ENCODE peak calls at places on chromosome 1, in four cellular contexts. C is mesenchymal stem cell, D is H1, H is trophoblast cell. Q is an unnamed sample. For H3K36me3, the result is how much of the 10 kb centered on the place peaks cover.

GRCh38 chr1:180643693-180644092 is 11.9 kb downstream of the XPR1 start:
- DNase-seq in H (no peak), C (peak), D (no peak), Q (no peak)

GRCh38 chr1:201819346-201819745 is 9.6 kb upstream of the IPO9 start:
- DNase-seq in H (no peak), D (no peak), C (no peak), Q (no peak)

GRCh38 chr1:101102757-101103156 is 77.2 kb upstream of the DPH5 start:
- DNase-seq in D (no peak), C (no peak), H (no peak), Q (no peak)

GRCh38 chr1:110130113-110130591 is 17.9 kb downstream of the UBL4B start:
- DNase-seq in D (no peak), C (no peak), H (no peak), Q (no peak)

GRCh38 chr1:41890841-41891311 is 27.8 kb downstream of the HIVEP3 start:
- DNase-seq in C (peak), D (no peak), H (peak), Q (no peak)

GRCh38 chr1:179599623-179600249 is 8.1 kb downstream of the TDRD5 start:
- DNase-seq in C (peak), H (peak), D (no peak), Q (no peak)

GRCh38 chr1:151147132-151147503 is 687 bp upstream of the SEMA6C start:
- DNase-seq in C (no peak), H (no peak), D (no peak), Q (no peak)

GRCh38 chr1:147434926-147435325 is 106.4 kb upstream of the BCL9 start:
- DNase-seq in D (no peak), C (no peak), H (no peak), Q (no peak)

GRCh38 chr1:94668528-94668927 is 127.0 kb upstream of the F3 start:
- DNase-seq in D (no peak), C (no peak), H (no peak), Q (no peak)

GRCh38 chr1:160789702-160790611 is 6.0 kb upstream of the LY9 start:
- DNase-seq in H (no peak), D (no peak), C (no peak), Q (no peak)

GRCh38 chr1:22694172-22694571 is 16.5 kb upstream of the EPHB2 start:
- DNase-seq in C (no peak), D (no peak), H (no peak), Q (no peak)

GRCh38 chr1:16905112-16905855 is 9.5 kb downstream of the RNU1-2 start:
- DNase-seq in H (peak), C (peak), D (no peak), Q (peak)

GRCh38 chr1:115251340-115251748 is 86.7 kb downstream of the NGF start:
- DNase-seq in D (no peak), H (no peak), C (peak), Q (no peak)

GRCh38 chr1:16459503-16459902 is 19.0 kb downstream of the NECAP2 start:
- DNase-seq in D (no peak), C (no peak), H (no peak), Q (no peak)

GRCh38 chr1:197464039-197464438 is 196.0 kb downstream of the CRB1 start:
- DNase-seq in C (peak), H (peak), D (no peak), Q (no peak)

GRCh38 chr1:56073206-56073605 is 506.2 kb downstream of the PLPP3 start:
- DNase-seq in C (no peak), H (peak), D (no peak), Q (no peak)

GRCh38 chr1:47838562-47839459 is 158.4 kb downstream of the TRABD2B start:
- DNase-seq in H (no peak), D (no peak), C (no peak), Q (no peak)

GRCh38 chr1:192654607-192655389 is 18.9 kb downstream of the RGS13 start:
- DNase-seq in C (peak), D (no peak), H (no peak), Q (no peak)

GRCh38 chr1:92333668-92334067 is 34.8 kb downstream of the RPAP2 start:
- DNase-seq in H (no peak), C (no peak), D (no peak), Q (no peak)

GRCh38 chr1:21863981-21864380 is 51.9 kb downstream of the LDLRAD2 start:
- DNase-seq in H (no peak), D (no peak), C (no peak), Q (no peak)

GRCh38 chr1:107549152-107549810 is 408.4 kb downstream of the NTNG1 start:
- DNase-seq in D (no peak), C (no peak), H (no peak), Q (no peak)

GRCh38 chr1:227661495-227661894 is 73.6 kb downstream of the JMJD4 start:
- DNase-seq in H (no peak), C (no peak), D (no peak), Q (no peak)

GRCh38 chr1:16351449-16351993 is 759 bp downstream of the FBXO42 start:
- DNase-seq in H (no peak), C (peak), D (no peak), Q (no peak)

GRCh38 chr1:85628791-85629531 is 48.4 kb downstream of the CCN1 start:
- DNase-seq in D (no peak), C (peak), H (no peak), Q (no peak)

GRCh38 chr1:231512147-231512698 is 16.2 kb upstream of the TSNAX start:
- DNase-seq in D (no peak), H (no peak), C (peak), Q (no peak)

GRCh38 chr1:68301538-68301937 is 69.2 kb upstream of the WLS start:
- DNase-seq in D (no peak), C (no peak), H (no peak), Q (no peak)

GRCh38 chr1:23980725-23981063 is 567 bp upstream of the SRSF10 start:
- DNase-seq in H (peak), D (no peak), C (peak), Q (no peak)

GRCh38 chr1:23978825-23979224 is 1.3 kb downstream of the SRSF10 start:
- DNase-seq in D (no peak), H (no peak), C (no peak), Q (no peak)

GRCh38 chr1:23977854-23978191 is 2.3 kb downstream of the SRSF10 start:
- DNase-seq in C (no peak), H (no peak), D (no peak), Q (no peak)

GRCh38 chr1:23979387-23980005 is 631 bp downstream of the SRSF10 start:
- DNase-seq in C (no peak), D (no peak), H (no peak), Q (no peak)

GRCh38 chr1:23980006-23980724 is at the start of gene SRSF10:
- DNase-seq in C (peak), D (peak), H (peak), Q (peak)
- H2BK12ac ChIP-seq in C (peak), D (peak), H (peak), Q (peak)

GRCh38 chr1:226073184-226073950 is 10.9 kb downstream of the H3-3A start:
- DNase-seq in H (no peak), D (no peak), C (no peak), Q (no peak)

GRCh38 chr1:226076378-226076777 is 13.9 kb downstream of the H3-3A start:
- DNase-seq in H (no peak), C (no peak), D (no peak), Q (no peak)

GRCh38 chr1:226069818-226070489 is 7.4 kb downstream of the H3-3A start:
- DNase-seq in H (no peak), D (no peak), C (no peak), Q (no peak)

GRCh38 chr1:226072347-226072746 is 9.8 kb downstream of the H3-3A start:
- DNase-seq in C (no peak), D (no peak), H (no peak), Q (no peak)

DNA sequence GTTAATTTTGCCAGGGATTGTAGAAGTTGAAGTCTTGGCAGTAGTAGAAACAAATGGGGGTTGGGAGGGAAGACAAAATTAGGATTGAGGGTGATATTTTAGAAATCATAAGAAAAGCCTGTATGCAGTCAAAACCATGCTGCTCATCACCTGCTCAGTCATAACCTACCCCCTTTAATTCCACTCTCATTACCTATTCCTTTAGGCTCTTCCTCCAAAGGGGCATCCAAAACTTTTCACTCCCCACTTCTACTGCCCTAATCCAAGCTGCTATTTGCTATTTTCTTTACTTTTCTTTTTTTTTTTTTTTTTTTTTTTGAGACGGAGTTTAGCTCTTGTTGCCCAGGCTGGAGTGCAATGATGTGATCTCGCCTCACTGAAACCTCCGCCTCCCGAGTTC is 11.5 kb downstream of the H3-3A start:
- DNase-seq in D (no peak), C (no peak), H (no peak), Q (no peak)
- H3K36me3 ChIP-seq in D (under half), C (under half), H (under half), Q (half or more)

DNA sequence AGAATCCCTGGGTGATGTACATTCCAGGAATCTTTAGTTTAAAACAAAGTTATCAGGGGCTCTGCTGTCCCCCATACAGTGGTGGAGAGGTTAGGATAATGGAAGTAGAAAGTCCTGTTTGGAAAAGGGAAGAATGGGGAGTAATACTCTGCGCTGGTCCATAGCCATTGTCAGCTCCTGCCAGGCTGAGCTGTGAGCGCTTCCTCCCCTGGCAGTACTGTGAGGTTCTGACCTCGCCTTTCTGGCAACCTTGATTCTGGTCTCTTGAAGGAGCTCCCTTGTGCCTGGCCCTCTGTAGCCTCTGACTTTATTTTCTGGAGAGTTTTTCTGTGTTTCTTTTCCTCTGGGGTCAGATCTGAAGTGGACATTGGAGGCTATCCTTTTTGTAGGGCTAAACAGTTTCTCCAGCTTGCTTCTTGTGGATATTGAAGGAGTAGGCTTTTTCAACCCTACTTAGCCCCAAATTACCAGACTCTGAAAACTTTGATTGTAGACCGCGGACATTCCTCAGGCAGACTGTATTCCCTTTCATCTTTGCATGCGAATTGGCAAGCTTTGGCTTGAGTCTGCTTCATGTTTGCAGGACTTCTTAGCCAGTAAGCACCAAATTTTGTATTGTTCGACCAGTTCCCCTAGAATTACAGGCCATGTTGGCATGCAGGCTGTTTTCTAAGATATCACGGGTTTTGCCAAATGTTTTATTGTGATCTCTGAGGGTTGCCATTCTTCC is 13.8 kb downstream of the UBE4B start:
- DNase-seq in H (no peak), D (no peak), C (no peak), Q (no peak)
- H2BK12ac ChIP-seq in H (no peak), D (no peak), C (peak), Q (no peak)

DNA sequence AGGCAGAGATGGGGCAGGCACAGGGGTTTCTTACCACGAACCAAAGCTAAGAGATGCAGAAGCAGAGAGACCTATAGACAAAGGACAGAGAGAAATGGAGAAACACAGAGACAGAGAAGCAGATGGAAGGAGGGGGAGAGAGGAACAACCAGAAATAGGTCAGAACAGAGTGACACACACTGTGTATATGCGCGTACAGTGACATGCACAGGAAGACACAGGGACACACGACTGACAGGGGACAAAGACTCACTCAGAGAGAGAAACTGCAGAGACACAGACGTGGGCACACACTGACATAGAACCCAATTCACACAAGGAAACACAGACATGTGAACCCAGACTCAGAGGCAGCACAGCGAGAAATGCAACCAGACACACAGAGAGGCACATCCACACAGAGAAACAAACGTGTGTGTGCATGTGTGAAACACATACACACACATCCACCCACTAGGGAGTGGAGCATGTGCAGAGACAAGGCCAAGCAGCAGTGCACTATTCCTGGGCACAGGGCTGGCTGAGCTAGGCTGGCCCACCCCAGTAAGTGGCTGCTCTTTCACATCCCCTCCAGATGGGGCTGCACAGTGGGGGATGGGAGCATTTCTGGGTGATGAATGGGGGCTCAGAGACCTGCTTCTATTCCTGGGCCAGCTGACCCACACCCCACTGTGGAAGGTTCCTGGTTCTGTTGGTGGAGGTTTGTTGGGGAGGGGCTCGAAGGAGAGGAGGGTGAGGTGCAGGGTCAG is 123.4 kb upstream of the CSF3R start:
- DNase-seq in H (no peak), C (no peak), D (no peak), Q (no peak)
- H3K36me3 ChIP-seq in H (under half), C (under half), D (under half), Q (under half)

GRCh38 chr1:164602480-164603093 is 43.6 kb downstream of the PBX1 start:
- DNase-seq in H (no peak), C (peak), D (peak), Q (no peak)
- H2BK12ac ChIP-seq in H (no peak), C (no peak), D (peak), Q (no peak)

DNA sequence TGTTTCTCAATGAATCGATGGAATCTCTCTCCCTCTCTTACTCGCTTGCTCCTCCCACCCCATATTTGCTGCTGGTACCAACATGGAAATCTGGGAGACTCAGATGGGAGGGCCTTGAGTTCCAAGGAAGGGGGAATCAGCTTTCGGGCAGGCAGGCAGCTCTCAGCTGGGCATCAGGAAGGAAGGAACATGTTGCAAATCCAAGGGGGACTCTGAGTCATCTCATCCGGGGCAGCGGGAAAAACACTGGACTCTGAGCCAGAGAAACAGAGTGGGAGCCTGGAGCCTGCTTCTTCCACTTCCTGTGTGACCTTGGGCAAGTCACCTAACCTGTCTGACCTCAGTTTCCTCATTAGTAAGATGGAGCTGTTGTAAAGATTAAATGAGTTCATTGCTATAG is 147.7 kb downstream of the PTPRU start:
- DNase-seq in D (no peak), H (no peak), C (no peak), Q (no peak)
- H3K36me3 ChIP-seq in D (under half), H (under half), C (under half), Q (under half)

GRCh38 chr1:31065310-31066217 is at the start of gene PUM1:
- DNase-seq in H (peak), D (peak), C (peak), Q (peak)
- H2BK12ac ChIP-seq in H (peak), D (peak), C (peak), Q (peak)

GRCh38 chr1:43363283-43363934 is 4.4 kb downstream of the ELOVL1 start:
- DNase-seq in C (no peak), D (no peak), H (no peak), Q (no peak)
- H3K36me3 ChIP-seq in C (under half), D (under half), H (half or more), Q (half or more)

DNA sequence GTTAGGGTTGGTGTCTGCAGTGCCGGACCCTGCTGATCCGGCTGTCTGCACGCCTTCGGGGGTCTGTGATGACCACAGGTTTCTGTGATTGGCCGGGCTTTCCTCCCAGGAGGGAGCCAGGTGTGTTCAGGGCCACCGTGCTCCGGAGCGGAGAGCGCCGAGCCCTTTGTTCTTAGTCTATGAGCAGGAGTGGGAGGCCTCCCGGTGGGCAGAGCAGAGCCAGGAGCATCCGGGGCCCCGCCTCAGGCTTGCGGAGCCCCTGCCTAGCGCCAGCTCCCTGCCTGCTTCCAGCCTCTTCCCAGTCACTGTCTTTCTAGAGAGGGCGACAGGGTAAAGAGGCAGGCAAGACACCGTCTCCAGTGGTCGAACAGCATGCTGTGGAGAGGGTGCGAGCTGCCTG is 31.8 kb downstream of the KCNAB2 start:
- DNase-seq in H (no peak), D (no peak), C (no peak), Q (no peak)
- H2BK12ac ChIP-seq in H (no peak), D (no peak), C (no peak), Q (no peak)

GRCh38 chr1:167067904-167068303 is 22.3 kb downstream of the GPA33 start:
- DNase-seq in H (no peak), D (no peak), C (no peak), Q (no peak)

GRCh38 chr1:167068761-167069160 is 21.4 kb downstream of the GPA33 start:
- DNase-seq in H (no peak), D (no peak), C (no peak), Q (no peak)

GRCh38 chr1:167064622-167065021 is 25.6 kb downstream of the GPA33 start:
- DNase-seq in C (no peak), H (no peak), D (no peak), Q (no peak)

GRCh38 chr1:167065481-167065880 is 24.7 kb downstream of the GPA33 start:
- DNase-seq in H (no peak), C (no peak), D (no peak), Q (no peak)

GRCh38 chr1:167066333-167067122 is 23.6 kb downstream of the GPA33 start:
- DNase-seq in C (peak), H (peak), D (peak), Q (peak)
- H3K36me3 ChIP-seq in C (under half), H (under half), D (under half), Q (under half)